ENCODE peak calls at places on chromosomes 11 and 22, in six cellular contexts. One of them, this sample, is unnamed.
A peak's percentile ranks its signal among the peaks of the same experiment; 100 is the strongest.

GRCh38 chr11:46348986-46349401 is 1.7 kb downstream of the DGKZ start:
- DNase-seq in hepatocyte: no peak
- DNase-seq in PC-3: no peak
- DNase-seq in HCT116: no peak
- DNase-seq in MM.1S: peak; percentile 30
- DNase-seq in GM23338: no peak
- DNase-seq in this sample: peak; percentile 75

GRCh38 chr11:45371251-45371749 is 85.2 kb upstream of the SYT13 start:
- DNase-seq in hepatocyte: peak; percentile 86
- DNase-seq in PC-3: peak; percentile 77
- DNase-seq in HCT116: peak; percentile 63
- DNase-seq in MM.1S: peak; percentile 71
- DNase-seq in GM23338: peak; percentile 96
- DNase-seq in this sample: peak; percentile 64

GRCh38 chr11:44767421-44767820 is 40.7 kb downstream of the TSPAN18 start:
- DNase-seq in hepatocyte: no peak
- DNase-seq in PC-3: no peak
- DNase-seq in HCT116: no peak
- DNase-seq in MM.1S: no peak
- DNase-seq in GM23338: no peak
- DNase-seq in this sample: no peak

GRCh38 chr11:125263268-125263790 is 98.8 kb downstream of the PKNOX2 start:
- DNase-seq in hepatocyte: peak; percentile 91
- DNase-seq in PC-3: no peak
- DNase-seq in HCT116: no peak
- DNase-seq in MM.1S: no peak
- DNase-seq in GM23338: peak; percentile 98
- DNase-seq in this sample: no peak

GRCh38 chr11:120985718-120986569 is 38.0 kb upstream of the TBCEL start:
- DNase-seq in hepatocyte: peak; percentile 81
- DNase-seq in PC-3: peak; percentile 47
- DNase-seq in HCT116: no peak
- DNase-seq in MM.1S: peak; percentile 37
- DNase-seq in GM23338: peak; percentile 79
- DNase-seq in this sample: no peak

GRCh38 chr11:44128729-44129128 is 33.3 kb downstream of the EXT2 start:
- DNase-seq in hepatocyte: no peak
- DNase-seq in PC-3: no peak
- DNase-seq in HCT116: no peak
- DNase-seq in MM.1S: no peak
- DNase-seq in GM23338: no peak
- DNase-seq in this sample: no peak

GRCh38 chr11:95095858-95096587 is 6.4 kb downstream of the ENDOD1 start:
- DNase-seq in hepatocyte: no peak
- DNase-seq in PC-3: peak; percentile 57
- DNase-seq in HCT116: no peak
- DNase-seq in MM.1S: peak; percentile 55
- DNase-seq in GM23338: no peak
- DNase-seq in this sample: peak; percentile 75

GRCh38 chr11:16191212-16191851 is 165.0 kb downstream of the SOX6 start:
- DNase-seq in hepatocyte: no peak
- DNase-seq in PC-3: no peak
- DNase-seq in HCT116: no peak
- DNase-seq in MM.1S: no peak
- DNase-seq in GM23338: no peak
- DNase-seq in this sample: peak; percentile 60

GRCh38 chr11:61290905-61291690 is 4.0 kb downstream of the VWCE start:
- DNase-seq in hepatocyte: no peak
- DNase-seq in PC-3: no peak
- DNase-seq in HCT116: no peak
- DNase-seq in MM.1S: no peak
- DNase-seq in GM23338: peak; percentile 41
- DNase-seq in this sample: no peak
- H3K4me2 ChIP-seq in hepatocyte: no peak overlapping the region
- H3K4me2 ChIP-seq in PC-3: no peak overlapping the region
- H3K4me2 ChIP-seq in HCT116: no peak overlapping the region
- H3K4me2 ChIP-seq in MM.1S: no peak overlapping the region
- H3K4me2 ChIP-seq in GM23338: no peak overlapping the region
- H3K4me2 ChIP-seq in this sample: no peak overlapping the region

DNA sequence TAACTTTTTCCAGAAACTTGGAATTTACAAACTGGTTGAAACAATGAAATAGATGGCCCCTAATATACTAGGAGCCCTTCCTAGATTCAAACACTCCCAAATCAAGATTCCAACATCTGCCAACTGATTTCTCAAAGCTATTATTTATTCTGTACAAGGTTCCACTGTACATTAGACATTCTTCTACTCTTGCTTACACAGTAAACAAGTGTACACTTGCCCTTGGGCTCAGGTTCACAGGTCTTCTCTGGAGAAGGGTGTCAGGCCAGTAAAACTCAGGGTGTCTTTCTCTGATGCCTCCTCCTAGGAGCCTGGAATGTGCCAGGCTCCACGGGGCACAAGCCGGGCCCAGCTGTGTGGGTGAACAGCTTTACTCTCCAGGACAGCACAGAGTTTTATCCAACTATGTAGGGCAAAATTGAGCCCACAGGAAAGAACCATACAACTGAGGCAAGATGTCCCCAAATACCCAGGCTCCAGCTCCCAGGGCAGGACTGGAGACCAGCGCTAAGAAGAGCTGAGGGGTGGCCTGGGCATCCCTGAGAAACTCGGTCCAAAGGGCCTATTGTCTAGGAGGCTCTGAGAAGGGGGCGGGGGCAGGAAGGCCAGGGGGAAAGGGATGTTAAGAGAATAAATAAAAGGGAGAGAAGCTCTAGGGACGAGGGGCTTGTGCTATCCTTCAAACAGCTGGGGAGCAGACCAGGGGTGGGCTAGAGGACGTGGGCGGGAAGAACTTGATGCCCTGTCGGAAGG is 8.8 kb upstream of the MFRP start:
- DNase-seq in hepatocyte: no peak
- DNase-seq in PC-3: no peak
- DNase-seq in HCT116: no peak
- DNase-seq in MM.1S: no peak
- DNase-seq in GM23338: no peak
- DNase-seq in this sample: no peak
- TF ChIP-seq CTCF in hepatocyte: no peak
- TF ChIP-seq CTCF in PC-3: no peak
- TF ChIP-seq CTCF in HCT116: no peak
- TF ChIP-seq CTCF in MM.1S: no peak
- TF ChIP-seq CTCF in GM23338: no peak
- TF ChIP-seq CTCF in this sample: no peak

GRCh38 chr11:20253796-20254195 is 93.5 kb upstream of the DBX1 start:
- DNase-seq in hepatocyte: no peak
- DNase-seq in PC-3: no peak
- DNase-seq in HCT116: no peak
- DNase-seq in MM.1S: peak; percentile 83
- DNase-seq in GM23338: no peak
- DNase-seq in this sample: no peak
- H3K9me2 ChIP-seq in hepatocyte: no peaks in the 10 kb centered on the region
- H3K9me2 ChIP-seq in PC-3: no peaks in the 10 kb centered on the region
- H3K9me2 ChIP-seq in HCT116: no peaks in the 10 kb centered on the region
- H3K9me2 ChIP-seq in MM.1S: no peaks in the 10 kb centered on the region
- H3K9me2 ChIP-seq in GM23338: no peaks in the 10 kb centered on the region
- H3K9me2 ChIP-seq in this sample: no peaks in the 10 kb centered on the region

DNA sequence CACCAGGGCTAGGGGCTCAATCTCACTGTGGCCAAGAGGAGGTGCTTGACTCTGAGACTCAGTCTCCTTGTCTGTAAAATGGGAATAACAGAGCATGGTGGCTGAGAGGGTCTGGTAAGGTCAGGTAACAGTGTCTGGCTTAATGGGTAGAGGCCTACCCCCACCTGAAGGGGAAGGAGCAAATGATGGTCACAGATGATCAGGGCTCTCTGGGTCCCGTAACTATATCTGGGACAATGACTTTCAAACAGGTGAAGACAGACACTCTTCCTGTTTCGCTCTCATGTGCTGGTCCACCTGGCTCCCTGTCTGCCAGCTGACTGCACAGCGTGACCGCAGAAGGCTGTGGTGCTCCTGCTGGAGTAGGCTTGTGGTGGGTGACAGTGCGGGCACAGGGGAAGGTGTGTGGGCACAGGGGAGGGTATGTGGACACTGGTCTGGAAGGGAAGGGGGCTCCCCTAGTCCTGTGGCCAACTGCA is 4.0 kb downstream of the A4GALT start:
- DNase-seq in hepatocyte: no peak
- DNase-seq in PC-3: no peak
- DNase-seq in HCT116: no peak
- DNase-seq in MM.1S: peak; percentile 87
- DNase-seq in GM23338: no peak
- DNase-seq in this sample: peak; percentile 95
- H3K4me2 ChIP-seq in hepatocyte: no peak overlapping the region
- H3K4me2 ChIP-seq in PC-3: no peak overlapping the region
- H3K4me2 ChIP-seq in HCT116: peak overlapping the region; percentile 38
- H3K4me2 ChIP-seq in MM.1S: peak overlapping the region; percentile 84
- H3K4me2 ChIP-seq in GM23338: peak overlapping the region; percentile 67
- H3K4me2 ChIP-seq in this sample: peak overlapping the region; percentile 98